ENCODE peak calls at places on chromosomes 2 and 18, in five cellular contexts. C, J, B, K and L are unnamed samples.
A peak's percentile ranks its signal among the peaks of the same experiment; 100 is the strongest.

GRCh38 chr2:126902152-126902835 is 3.6 kb downstream of the TEX51 start:
- DNase-seq in J (no peak), C (peak; percentile 5), K (no peak), B (no peak), L (peak; percentile 13)

GRCh38 chr2:188444106-188444835 is 152.6 kb downstream of the GULP1 start:
- DNase-seq in K (no peak), C (no peak), B (peak; percentile 16), J (no peak), L (no peak)

GRCh38 chr2:173590278-173590811 is 235.7 kb downstream of the CDCA7 start:
- DNase-seq in B (peak; percentile 81), J (peak; percentile 81), K (peak; percentile 89), C (peak; percentile 98), L (peak; percentile 99)

GRCh38 chr18:515838-516237 is 15.3 kb upstream of the COLEC12 start:
- DNase-seq in C (no peak), K (no peak), B (no peak), J (no peak), L (no peak)

GRCh38 chr2:186365406-186365805 is 120.7 kb upstream of the ZC3H15 start:
- DNase-seq in B (peak; percentile 6), J (no peak), K (no peak), C (no peak), L (no peak)

GRCh38 chr2:186582698-186583097 is 7.2 kb upstream of the ITGAV start:
- DNase-seq in K (no peak), B (no peak), J (no peak), C (no peak), L (no peak)

GRCh38 chr2:41963661-41964525 is 83.9 kb upstream of the PKDCC start:
- DNase-seq in J (peak; percentile 30), B (peak; percentile 92), C (no peak), K (no peak), L (no peak)

GRCh38 chr2:73290049-73290839 is 3.1 kb downstream of the EGR4 start:
- DNase-seq in J (peak; percentile 65), C (peak; percentile 57), B (peak; percentile 56), K (peak; percentile 18), L (peak; percentile 24)

GRCh38 chr2:241011751-241012510 is 13.5 kb downstream of the SNED1 start:
- DNase-seq in B (no peak), J (no peak), C (no peak), K (no peak), L (no peak)

GRCh38 chr2:127906206-127906926 is 20.6 kb upstream of the AMMECR1L start:
- DNase-seq in K (no peak), B (no peak), J (no peak), C (no peak), L (peak; percentile 6)

GRCh38 chr2:10395893-10396292 is 52.2 kb downstream of the ODC1 start:
- DNase-seq in K (no peak), J (no peak), B (no peak), C (no peak), L (no peak)

GRCh38 chr2:230751062-230751461 is 38.4 kb downstream of the CAB39 start:
- DNase-seq in C (peak; percentile 48), K (peak; percentile 70), J (no peak), B (peak; percentile 53), L (peak; percentile 51)

GRCh38 chr2:128666596-128666995 is 347.9 kb upstream of the HS6ST1 start:
- DNase-seq in B (no peak), J (no peak), K (no peak), C (no peak), L (no peak)

GRCh38 chr18:32730068-32730467 is 42.8 kb downstream of the KLHL14 start:
- DNase-seq in K (no peak), C (no peak), J (no peak), B (no peak), L (no peak)

GRCh38 chr2:200129756-200130462 is 174.5 kb downstream of the MAIP1 start:
- DNase-seq in K (no peak), J (no peak), C (peak; percentile 32), B (no peak), L (no peak)

GRCh38 chr2:95346236-95346737 is 49.1 kb downstream of the KCNIP3 start:
- DNase-seq in K (peak; percentile 31), C (peak; percentile 69), J (peak; percentile 64), B (peak; percentile 80), L (peak; percentile 9)

GRCh38 chr2:203797363-203798111 is 70.0 kb upstream of the CTLA4 start:
- DNase-seq in J (no peak), K (peak; percentile 53), B (no peak), C (no peak), L (no peak)

GRCh38 chr2:74947703-74948102 is 10.7 kb upstream of the POLE4 start:
- DNase-seq in K (no peak), C (no peak), B (no peak), J (no peak), L (no peak)

GRCh38 chr2:147844691-147845607 is at the start of gene ACVR2A:
- DNase-seq in C (peak; percentile 57), J (peak; percentile 27), K (peak; percentile 24), B (peak; percentile 44), L (peak; percentile 63)

GRCh38 chr2:197786010-197786877 is 1.1 kb upstream of the BOLL start:
- DNase-seq in J (peak; percentile 20), C (no peak), K (no peak), B (no peak), L (peak; percentile 34)